ENCODE peak calls at places on chromosomes 5 and 9, in five cellular contexts. A is caudate nucleus, F is NCI-H1417, I is HCT116, Q is GM18507. T is an unnamed sample.

GRCh38 chr9:136242908-136243525 is 2.6 kb downstream of the QSOX2 start:
- DNase-seq in A (no peak), F (no peak), I (no peak), Q (no peak), T (no peak)

GRCh38 chr9:119963798-119964372 is 594.6 kb upstream of the BRINP1 start:
- DNase-seq in A (no peak), F (peak), I (peak), Q (no peak), T (peak)

GRCh38 chr5:60232051-60232794 is 338.7 kb upstream of the PDE4D start:
- DNase-seq in A (no peak), F (no peak), I (no peak), Q (no peak), T (no peak)

GRCh38 chr5:147508711-147509040 is 1.2 kb downstream of the DPYSL3 start:
- DNase-seq in A (no peak), F (no peak), I (no peak), Q (no peak), T (no peak)

GRCh38 chr5:133824661-133825254 is 143.7 kb downstream of the C5orf15 start:
- DNase-seq in A (no peak), F (no peak), I (no peak), Q (peak), T (no peak)

GRCh38 chr5:116575635-116576042 is 1.0 kb upstream of the SEMA6A start:
- DNase-seq in A (no peak), F (no peak), I (no peak), Q (no peak), T (no peak)

GRCh38 chr5:144800169-144800568 is 629.5 kb downstream of the KCTD16 start:
- DNase-seq in A (no peak), F (no peak), I (no peak), Q (no peak), T (no peak)

GRCh38 chr5:68027519-68027918 is 188.0 kb upstream of the PIK3R1 start:
- DNase-seq in A (no peak), F (no peak), I (no peak), Q (no peak), T (no peak)

GRCh38 chr9:22216730-22217160 is 207.6 kb upstream of the CDKN2B start:
- DNase-seq in A (no peak), F (peak), I (peak), Q (no peak), T (no peak)

GRCh38 chr5:176528761-176529115 is 8.5 kb downstream of the RNF44 start:
- DNase-seq in A (no peak), F (no peak), I (no peak), Q (no peak), T (no peak)

GRCh38 chr9:135439916-135440315 is 39.7 kb upstream of the PPP1R26 start:
- DNase-seq in A (no peak), F (no peak), I (no peak), Q (no peak), T (no peak)

GRCh38 chr9:93965830-93966577 is 10.8 kb upstream of the BARX1 start:
- DNase-seq in A (no peak), F (no peak), I (no peak), Q (no peak), T (no peak)

GRCh38 chr9:93057703-93058356 is 671 bp upstream of the SUSD3 start:
- DNase-seq in A (no peak), F (no peak), I (no peak), Q (no peak), T (no peak)